ENCODE peak calls at places on chromosomes 7 and 10, in four cellular contexts. I, Q, E and H are unnamed samples.

GRCh38 chr10:113961261-113961938 is 82.3 kb upstream of the ADRB1 start:
- DNase-seq in Q (no peak), E (no peak), I (peak; percentile 96), H (peak; percentile 92)

GRCh38 chr7:25849361-25850184 is 302.4 kb upstream of the NFE2L3 start:
- DNase-seq in E (no peak), Q (peak; percentile 97), I (no peak), H (no peak)

GRCh38 chr7:70752794-70753241 is 379.1 kb upstream of the GALNT17 start:
- DNase-seq in E (no peak), Q (peak; percentile 48), I (no peak), H (no peak)

GRCh38 chr7:74230446-74231231 is 20.8 kb downstream of the LAT2 start:
- DNase-seq in I (no peak), Q (no peak), E (no peak), H (no peak)

GRCh38 chr7:117041007-117041406 is 87.7 kb downstream of the ST7 start:
- DNase-seq in E (no peak), I (no peak), Q (no peak), H (no peak)

GRCh38 chr7:55537458-55537825 is 34.9 kb downstream of the VOPP1 start:
- DNase-seq in Q (no peak), E (no peak), I (no peak), H (no peak)

GRCh38 chr10:79242620-79243152 is 104.6 kb upstream of the PPIF start:
- DNase-seq in Q (peak; percentile 72), I (peak; percentile 87), E (peak; percentile 77), H (peak; percentile 71)

GRCh38 chr10:119209050-119209735 is 1.8 kb downstream of the GRK5 start:
- DNase-seq in Q (peak; percentile 80), I (no peak), E (peak; percentile 76), H (peak; percentile 53)

GRCh38 chr10:132820056-132820455 is 34.1 kb upstream of the NKX6-2 start:
- DNase-seq in Q (no peak), I (no peak), E (no peak), H (no peak)

GRCh38 chr10:47330804-47331203 is 8.6 kb downstream of the GDF2 start:
- DNase-seq in E (no peak), Q (no peak), I (no peak), H (no peak)

GRCh38 chr7:126803060-126803665 is 449.6 kb downstream of the GRM8 start:
- DNase-seq in E (peak; percentile 25), I (peak; percentile 89), Q (peak; percentile 76), H (no peak)

GRCh38 chr7:22219036-22219435 is 137.9 kb downstream of the RAPGEF5 start:
- DNase-seq in Q (peak; percentile 44), E (no peak), I (no peak), H (no peak)